ENCODE peak calls at places on chromosomes 7 and 10, in five cellular contexts. One of them, this sample, is unnamed.

GRCh38 chr10:14382022-14382421 is 51.3 kb upstream of the FRMD4A start:
- DNase-seq in spleen: no peak
- DNase-seq in IMR-90: peak; percentile 70
- DNase-seq in CD4-positive, alpha-beta T cell: peak; percentile 15
- DNase-seq in brain microvascular endothelial cell: peak; percentile 75
- DNase-seq in this sample: peak; percentile 16

GRCh38 chr10:31460242-31460641 is 141.2 kb downstream of the ZEB1 start:
- DNase-seq in brain microvascular endothelial cell: no peak
- DNase-seq in IMR-90: no peak
- DNase-seq in spleen: no peak
- DNase-seq in CD4-positive, alpha-beta T cell: no peak
- DNase-seq in this sample: no peak

GRCh38 chr10:50990568-50991495 is 83.5 kb upstream of the PRKG1 start:
- DNase-seq in CD4-positive, alpha-beta T cell: no peak
- DNase-seq in spleen: no peak
- DNase-seq in brain microvascular endothelial cell: peak; percentile 92
- DNase-seq in IMR-90: peak; percentile 95
- DNase-seq in this sample: peak; percentile 70

GRCh38 chr10:121608669-121609190 is 10.5 kb upstream of the FGFR2 start:
- DNase-seq in CD4-positive, alpha-beta T cell: no peak
- DNase-seq in IMR-90: no peak
- DNase-seq in spleen: peak; percentile 68
- DNase-seq in brain microvascular endothelial cell: no peak
- DNase-seq in this sample: no peak

GRCh38 chr7:68535266-68535665 is 1063.0 kb upstream of the AUTS2 start:
- DNase-seq in IMR-90: no peak
- DNase-seq in CD4-positive, alpha-beta T cell: no peak
- DNase-seq in brain microvascular endothelial cell: no peak
- DNase-seq in spleen: no peak
- DNase-seq in this sample: no peak

GRCh38 chr10:102743078-102743587 is 615 bp upstream of the WBP1L start:
- DNase-seq in CD4-positive, alpha-beta T cell: peak; percentile 7
- DNase-seq in brain microvascular endothelial cell: no peak
- DNase-seq in spleen: no peak
- DNase-seq in IMR-90: no peak
- DNase-seq in this sample: no peak

GRCh38 chr10:44395902-44396670 is 11.2 kb upstream of the CXCL12 start:
- DNase-seq in IMR-90: no peak
- DNase-seq in brain microvascular endothelial cell: no peak
- DNase-seq in spleen: peak; percentile 42
- DNase-seq in CD4-positive, alpha-beta T cell: no peak
- DNase-seq in this sample: no peak

GRCh38 chr10:132608511-132609195 is 71.1 kb downstream of the INPP5A start:
- DNase-seq in brain microvascular endothelial cell: no peak
- DNase-seq in IMR-90: no peak
- DNase-seq in spleen: peak; percentile 62
- DNase-seq in CD4-positive, alpha-beta T cell: no peak
- DNase-seq in this sample: no peak

GRCh38 chr10:43250625-43250924 is 16.3 kb downstream of the RASGEF1A start:
- DNase-seq in CD4-positive, alpha-beta T cell: no peak
- DNase-seq in brain microvascular endothelial cell: no peak
- DNase-seq in spleen: no peak
- DNase-seq in IMR-90: no peak
- DNase-seq in this sample: no peak

GRCh38 chr7:69837387-69838068 is 239.3 kb downstream of the AUTS2 start:
- DNase-seq in spleen: no peak
- DNase-seq in CD4-positive, alpha-beta T cell: no peak
- DNase-seq in IMR-90: no peak
- DNase-seq in brain microvascular endothelial cell: no peak
- DNase-seq in this sample: no peak

GRCh38 chr7:65798111-65799075 is 74.5 kb upstream of the VKORC1L1 start:
- DNase-seq in spleen: no peak
- DNase-seq in brain microvascular endothelial cell: peak; percentile 43
- DNase-seq in CD4-positive, alpha-beta T cell: no peak
- DNase-seq in IMR-90: peak; percentile 85
- DNase-seq in this sample: peak; percentile 34

GRCh38 chr10:100370976-100371706 is 24.1 kb downstream of the SCD start:
- DNase-seq in IMR-90: peak; percentile 87
- DNase-seq in CD4-positive, alpha-beta T cell: peak; percentile 27
- DNase-seq in spleen: peak; percentile 84
- DNase-seq in brain microvascular endothelial cell: peak; percentile 90
- DNase-seq in this sample: peak; percentile 37

GRCh38 chr7:94049615-94050014 is 45.5 kb upstream of the BET1 start:
- DNase-seq in CD4-positive, alpha-beta T cell: no peak
- DNase-seq in spleen: no peak
- DNase-seq in brain microvascular endothelial cell: no peak
- DNase-seq in IMR-90: no peak
- DNase-seq in this sample: no peak

GRCh38 chr7:47724335-47724982 is 142.5 kb upstream of the TNS3 start:
- DNase-seq in IMR-90: peak; percentile 96
- DNase-seq in spleen: no peak
- DNase-seq in CD4-positive, alpha-beta T cell: no peak
- DNase-seq in brain microvascular endothelial cell: peak; percentile 76
- DNase-seq in this sample: peak; percentile 82

GRCh38 chr7:91598791-91599190 is 281.7 kb downstream of the MTERF1 start:
- DNase-seq in brain microvascular endothelial cell: no peak
- DNase-seq in spleen: no peak
- DNase-seq in CD4-positive, alpha-beta T cell: no peak
- DNase-seq in IMR-90: no peak
- DNase-seq in this sample: no peak

GRCh38 chr7:42913591-42913990 is 1.7 kb upstream of the C7orf25 start:
- DNase-seq in brain microvascular endothelial cell: no peak
- DNase-seq in CD4-positive, alpha-beta T cell: no peak
- DNase-seq in IMR-90: peak; percentile 11
- DNase-seq in spleen: no peak
- DNase-seq in this sample: no peak

GRCh38 chr7:157690833-157691382 is 354.1 kb downstream of the DNAJB6 start:
- DNase-seq in brain microvascular endothelial cell: peak; percentile 81
- DNase-seq in IMR-90: no peak
- DNase-seq in spleen: peak; percentile 59
- DNase-seq in CD4-positive, alpha-beta T cell: no peak
- DNase-seq in this sample: no peak

GRCh38 chr7:47218378-47219176 is 363.3 kb downstream of the TNS3 start:
- DNase-seq in brain microvascular endothelial cell: no peak
- DNase-seq in IMR-90: no peak
- DNase-seq in spleen: no peak
- DNase-seq in CD4-positive, alpha-beta T cell: no peak
- DNase-seq in this sample: no peak

GRCh38 chr10:67306588-67307205 is 380.9 kb downstream of the LRRTM3 start:
- DNase-seq in spleen: no peak
- DNase-seq in CD4-positive, alpha-beta T cell: no peak
- DNase-seq in IMR-90: peak; percentile 4
- DNase-seq in brain microvascular endothelial cell: peak; percentile 9
- DNase-seq in this sample: no peak

GRCh38 chr10:82289945-82290344 is 415.0 kb downstream of the NRG3 start:
- DNase-seq in spleen: no peak
- DNase-seq in IMR-90: no peak
- DNase-seq in brain microvascular endothelial cell: no peak
- DNase-seq in CD4-positive, alpha-beta T cell: no peak
- DNase-seq in this sample: no peak

GRCh38 chr10:123380491-123381085 is 226.4 kb downstream of the BUB3 start:
- DNase-seq in CD4-positive, alpha-beta T cell: no peak
- DNase-seq in spleen: no peak
- DNase-seq in brain microvascular endothelial cell: no peak
- DNase-seq in IMR-90: no peak
- DNase-seq in this sample: no peak
- TF ChIP-seq CTCF in CD4-positive, alpha-beta T cell: peak; percentile 23
- TF ChIP-seq CTCF in spleen: peak; percentile 9
- TF ChIP-seq CTCF in brain microvascular endothelial cell: no peak
- TF ChIP-seq CTCF in IMR-90: peak; percentile 22
- TF ChIP-seq CTCF in this sample: no peak

GRCh38 chr10:62938672-62939071 is 122.5 kb upstream of the EGR2 start:
- DNase-seq in IMR-90: no peak
- DNase-seq in brain microvascular endothelial cell: no peak
- DNase-seq in spleen: no peak
- DNase-seq in CD4-positive, alpha-beta T cell: no peak
- DNase-seq in this sample: no peak

GRCh38 chr10:62939698-62940097 is 123.5 kb upstream of the EGR2 start:
- DNase-seq in brain microvascular endothelial cell: no peak
- DNase-seq in CD4-positive, alpha-beta T cell: no peak
- DNase-seq in spleen: no peak
- DNase-seq in IMR-90: no peak
- DNase-seq in this sample: no peak

GRCh38 chr10:62937674-62938073 is 121.5 kb upstream of the EGR2 start:
- DNase-seq in CD4-positive, alpha-beta T cell: no peak
- DNase-seq in brain microvascular endothelial cell: no peak
- DNase-seq in spleen: no peak
- DNase-seq in IMR-90: no peak
- DNase-seq in this sample: no peak

GRCh38 chr10:62934258-62934657 is 118.1 kb upstream of the EGR2 start:
- DNase-seq in CD4-positive, alpha-beta T cell: no peak
- DNase-seq in spleen: no peak
- DNase-seq in brain microvascular endothelial cell: no peak
- DNase-seq in IMR-90: no peak
- DNase-seq in this sample: no peak

GRCh38 chr10:62935022-62935421 is 118.9 kb upstream of the EGR2 start:
- DNase-seq in CD4-positive, alpha-beta T cell: no peak
- DNase-seq in IMR-90: no peak
- DNase-seq in brain microvascular endothelial cell: no peak
- DNase-seq in spleen: no peak
- DNase-seq in this sample: no peak
- H3K27ac ChIP-seq in CD4-positive, alpha-beta T cell: no peak overlapping the region
- H3K27ac ChIP-seq in IMR-90: no peak overlapping the region
- H3K27ac ChIP-seq in brain microvascular endothelial cell: no peak overlapping the region
- H3K27ac ChIP-seq in spleen: no peak overlapping the region
- H3K27ac ChIP-seq in this sample: no peak overlapping the region

GRCh38 chr7:107751113-107751512 is 7.2 kb downstream of the CBLL1 start:
- DNase-seq in CD4-positive, alpha-beta T cell: no peak
- DNase-seq in IMR-90: no peak
- DNase-seq in spleen: no peak
- DNase-seq in brain microvascular endothelial cell: no peak
- DNase-seq in this sample: no peak

GRCh38 chr7:107758667-107759066 is 14.7 kb downstream of the CBLL1 start:
- DNase-seq in CD4-positive, alpha-beta T cell: no peak
- DNase-seq in IMR-90: no peak
- DNase-seq in brain microvascular endothelial cell: no peak
- DNase-seq in spleen: no peak
- DNase-seq in this sample: no peak

GRCh38 chr7:107754642-107755041 is 10.7 kb downstream of the CBLL1 start:
- DNase-seq in spleen: no peak
- DNase-seq in CD4-positive, alpha-beta T cell: no peak
- DNase-seq in brain microvascular endothelial cell: no peak
- DNase-seq in IMR-90: no peak
- DNase-seq in this sample: no peak
- TF ChIP-seq CTCF in spleen: no peak
- TF ChIP-seq CTCF in CD4-positive, alpha-beta T cell: no peak
- TF ChIP-seq CTCF in brain microvascular endothelial cell: peak; percentile 33
- TF ChIP-seq CTCF in IMR-90: no peak
- TF ChIP-seq CTCF in this sample: peak; percentile 25

GRCh38 chr7:105680505-105681187 is 99.4 kb upstream of the EFCAB10 start:
- DNase-seq in IMR-90: no peak
- DNase-seq in CD4-positive, alpha-beta T cell: no peak
- DNase-seq in spleen: no peak
- DNase-seq in brain microvascular endothelial cell: no peak
- DNase-seq in this sample: no peak
- H3K27ac ChIP-seq in IMR-90: no peak overlapping the region
- H3K27ac ChIP-seq in CD4-positive, alpha-beta T cell: no peak overlapping the region
- H3K27ac ChIP-seq in spleen: no peak overlapping the region
- H3K27ac ChIP-seq in brain microvascular endothelial cell: no peak overlapping the region
- H3K27ac ChIP-seq in this sample: no peak overlapping the region

DNA sequence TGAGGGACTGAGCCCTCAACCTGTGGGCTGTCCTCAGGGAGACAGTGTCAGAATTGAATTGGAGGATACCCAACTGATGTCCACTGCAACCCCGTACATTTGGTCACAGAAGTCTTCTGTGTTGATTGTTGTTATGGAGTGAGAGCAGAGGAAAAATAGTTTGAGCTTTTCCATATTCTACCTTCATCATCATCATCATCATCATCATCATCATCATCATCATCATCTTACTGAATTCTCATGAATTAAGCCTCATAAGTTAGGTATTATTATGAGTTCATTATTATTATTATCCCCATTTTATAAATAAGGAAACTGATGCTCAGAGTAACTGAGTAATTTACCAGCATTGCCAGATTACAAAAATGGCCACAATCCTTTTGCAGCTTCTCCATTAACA is 8.4 kb downstream of the ALDH18A1 start:
- DNase-seq in IMR-90: no peak
- DNase-seq in brain microvascular endothelial cell: no peak
- DNase-seq in CD4-positive, alpha-beta T cell: no peak
- DNase-seq in spleen: no peak
- DNase-seq in this sample: no peak
- TF ChIP-seq CTCF in IMR-90: no peak
- TF ChIP-seq CTCF in brain microvascular endothelial cell: no peak
- TF ChIP-seq CTCF in CD4-positive, alpha-beta T cell: no peak
- TF ChIP-seq CTCF in spleen: no peak
- TF ChIP-seq CTCF in this sample: no peak

GRCh38 chr10:91924212-91925021 is 847 bp downstream of the BTAF1 start:
- DNase-seq in CD4-positive, alpha-beta T cell: no peak
- DNase-seq in spleen: no peak
- DNase-seq in IMR-90: peak; percentile 10
- DNase-seq in brain microvascular endothelial cell: no peak
- DNase-seq in this sample: no peak

GRCh38 chr10:91923371-91924211 is at the start of gene BTAF1:
- DNase-seq in CD4-positive, alpha-beta T cell: peak; percentile 86
- DNase-seq in spleen: peak; percentile 99
- DNase-seq in brain microvascular endothelial cell: peak; percentile 83
- DNase-seq in IMR-90: peak; percentile 95
- DNase-seq in this sample: peak; percentile 81

GRCh38 chr10:91930939-91931338 is 7.4 kb downstream of the BTAF1 start:
- DNase-seq in IMR-90: peak; percentile 40
- DNase-seq in brain microvascular endothelial cell: no peak
- DNase-seq in CD4-positive, alpha-beta T cell: no peak
- DNase-seq in spleen: no peak
- DNase-seq in this sample: no peak

GRCh38 chr10:91919651-91920050 is 3.9 kb upstream of the BTAF1 start:
- DNase-seq in CD4-positive, alpha-beta T cell: no peak
- DNase-seq in spleen: no peak
- DNase-seq in brain microvascular endothelial cell: no peak
- DNase-seq in IMR-90: no peak
- DNase-seq in this sample: no peak

DNA sequence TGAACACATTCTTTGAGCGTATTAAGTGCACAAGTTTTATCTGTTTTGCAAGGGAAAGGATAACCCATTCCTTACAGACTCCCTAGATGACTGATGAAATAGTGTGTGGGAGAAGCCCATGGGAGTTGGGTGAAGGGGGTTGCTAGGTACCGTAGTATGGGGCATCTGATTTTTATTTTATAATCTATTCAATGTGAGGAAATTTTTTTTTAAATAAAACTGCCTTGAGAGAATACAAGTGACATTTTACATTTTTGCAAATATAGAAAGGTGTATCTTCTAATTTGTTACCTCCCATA is 1.4 kb downstream of the BTAF1 start:
- DNase-seq in CD4-positive, alpha-beta T cell: no peak
- DNase-seq in IMR-90: no peak
- DNase-seq in brain microvascular endothelial cell: no peak
- DNase-seq in spleen: no peak
- DNase-seq in this sample: no peak
- H3K27ac ChIP-seq in CD4-positive, alpha-beta T cell: no peak overlapping the region
- H3K27ac ChIP-seq in IMR-90: no peak overlapping the region
- H3K27ac ChIP-seq in brain microvascular endothelial cell: no peak overlapping the region
- H3K27ac ChIP-seq in spleen: no peak overlapping the region
- H3K27ac ChIP-seq in this sample: no peak overlapping the region

DNA sequence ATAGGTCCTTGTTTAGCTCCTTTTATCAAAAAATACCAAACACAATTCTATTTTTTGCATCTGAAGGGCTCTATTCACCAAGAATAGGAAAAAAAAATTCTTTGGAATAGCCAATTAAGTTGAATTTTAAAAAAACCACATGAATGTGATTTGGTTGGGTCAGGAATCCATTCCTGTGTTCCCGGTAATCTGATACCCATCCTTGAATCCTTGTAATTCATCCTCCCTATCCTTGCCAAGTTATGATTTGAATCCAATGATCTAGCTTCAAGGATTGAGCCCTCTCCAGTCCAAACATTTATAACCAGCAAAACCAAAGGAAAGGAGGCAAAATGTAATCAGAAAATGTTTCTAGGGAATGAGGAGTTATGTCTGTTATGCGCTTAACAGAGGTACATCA is 86.6 kb downstream of the CFAP58 start:
- DNase-seq in brain microvascular endothelial cell: no peak
- DNase-seq in spleen: no peak
- DNase-seq in IMR-90: peak; percentile 33
- DNase-seq in CD4-positive, alpha-beta T cell: no peak
- DNase-seq in this sample: no peak
- TF ChIP-seq CTCF in brain microvascular endothelial cell: no peak
- TF ChIP-seq CTCF in spleen: no peak
- TF ChIP-seq CTCF in IMR-90: no peak
- TF ChIP-seq CTCF in CD4-positive, alpha-beta T cell: no peak
- TF ChIP-seq CTCF in this sample: no peak

This sample was measured in AG04450.